ENCODE peak calls at places on chromosomes 2 and 18, in ten cellular contexts. A is activated T-cell treated with anti-CD3 and anti-CD28 coated beads, Interleukin-2, amount 50 U/mL, for 1 hour; J is HS-5; H is neural crest cell; C is iris pigment epithelial cell; W is T-helper 22 cell; G is Right ventricle myocardium inferior; N is NCI-H446 treated with DMSO at 0.1 percent for 48 hours; I is stimulated activated CD8-positive, alpha-beta memory T cell treated with anti-CD3 and anti-CD28 coated beads, Interleukin-15, amount 100 ng/mL, for 24 hours; F is endothelial cell. U is an unnamed sample.
A peak's percentile ranks its signal among the peaks of the same experiment; 100 is the strongest.

GRCh38 chr2:231940795-231941194 is 14.6 kb upstream of the NPPC start:
- DNase-seq in A (no peak), J (no peak), H (no peak), C (no peak), W (no peak), G (no peak), N (no peak), I (no peak), F (no peak), U (no peak)

GRCh38 chr2:220696280-220696669 is 875.8 kb downstream of the EPHA4 start:
- DNase-seq in A (no peak), J (no peak), H (no peak), C (no peak), W (no peak), G (no peak), N (no peak), I (no peak), F (no peak), U (no peak)

GRCh38 chr2:224579411-224579810 is 5.8 kb downstream of the CUL3 start:
- DNase-seq in A (no peak), J (no peak), H (no peak), C (peak; percentile 41), W (no peak), G (no peak), N (no peak), I (no peak), F (no peak), U (no peak)

GRCh38 chr2:235497096-235497495 is 3.3 kb downstream of the AGAP1 start:
- DNase-seq in A (no peak), J (no peak), H (no peak), C (no peak), W (no peak), G (no peak), N (no peak), I (no peak), F (no peak), U (no peak)

GRCh38 chr2:69686855-69687254 is 43.3 kb upstream of the AAK1 start:
- DNase-seq in A (no peak), J (no peak), H (no peak), C (no peak), W (no peak), G (no peak), N (no peak), I (no peak), F (no peak), U (no peak)

GRCh38 chr18:24982831-24983230 is 369.1 kb downstream of the ZNF521 start:
- DNase-seq in A (no peak), J (no peak), H (no peak), C (peak; percentile 8), W (no peak), G (no peak), N (no peak), I (no peak), F (no peak), U (no peak)

GRCh38 chr2:179253226-179253625 is 11.4 kb downstream of the SESTD1 start:
- DNase-seq in A (no peak), J (no peak), H (no peak), C (no peak), W (no peak), G (no peak), N (no peak), I (no peak), F (no peak), U (no peak)

GRCh38 chr18:75405341-75405740 is 22.2 kb downstream of the SMIM21 start:
- DNase-seq in A (no peak), J (no peak), H (no peak), C (no peak), W (no peak), G (no peak), N (no peak), I (no peak), F (no peak), U (no peak)

GRCh38 chr2:238585836-238586821 is 159.4 kb downstream of the ASB1 start:
- DNase-seq in A (no peak), J (no peak), H (peak; percentile 25), C (no peak), W (no peak), G (no peak), N (no peak), I (no peak), F (no peak), U (no peak)

GRCh38 chr2:216107760-216108159 is 1.4 kb upstream of the XRCC5 start:
- DNase-seq in A (no peak), J (no peak), H (peak; percentile 47), C (no peak), W (no peak), G (no peak), N (no peak), I (no peak), F (peak; percentile 10), U (no peak)

GRCh38 chr2:824954-825353 is 125.7 kb upstream of the SNTG2 start:
- DNase-seq in A (no peak), J (no peak), H (no peak), C (no peak), W (no peak), G (no peak), N (no peak), I (no peak), F (no peak), U (no peak)

GRCh38 chr2:227125506-227125905 is 38.5 kb downstream of the COL4A4 start:
- DNase-seq in A (no peak), J (no peak), H (peak; percentile 28), C (peak; percentile 18), W (no peak), G (no peak), N (no peak), I (no peak), F (peak; percentile 20), U (no peak)

GRCh38 chr2:128424406-128424805 is 105.7 kb upstream of the HS6ST1 start:
- DNase-seq in A (no peak), J (no peak), H (no peak), C (no peak), W (no peak), G (no peak), N (no peak), I (no peak), F (no peak), U (no peak)

GRCh38 chr2:16191431-16192200 is 251.3 kb downstream of the MYCN start:
- DNase-seq in A (no peak), J (no peak), H (no peak), C (no peak), W (no peak), G (no peak), N (no peak), I (no peak), F (no peak), U (no peak)

GRCh38 chr2:229164545-229165249 is 106.4 kb downstream of the PID1 start:
- DNase-seq in A (no peak), J (no peak), H (no peak), C (peak; percentile 48), W (no peak), G (no peak), N (no peak), I (no peak), F (no peak), U (no peak)

GRCh38 chr2:105248316-105249070 is 7.0 kb downstream of the GPR45 start:
- DNase-seq in A (no peak), J (no peak), H (no peak), C (no peak), W (no peak), G (no peak), N (no peak), I (no peak), F (no peak), U (no peak)

GRCh38 chr2:88097891-88098557 is 29.8 kb downstream of the FABP1 start:
- DNase-seq in A (no peak), J (no peak), H (no peak), C (no peak), W (no peak), G (no peak), N (no peak), I (no peak), F (no peak), U (no peak)

GRCh38 chr2:105510761-105511669 is 112.2 kb upstream of the FHL2 start:
- DNase-seq in A (no peak), J (no peak), H (no peak), C (peak; percentile 86), W (no peak), G (no peak), N (no peak), I (no peak), F (no peak), U (no peak)

GRCh38 chr18:45874501-45875184 is 49.2 kb downstream of the SIGLEC15 start:
- DNase-seq in A (no peak), J (no peak), H (no peak), C (peak; percentile 35), W (peak; percentile 27), G (no peak), N (no peak), I (no peak), F (no peak), U (no peak)

GRCh38 chr18:44725300-44726096 is 44.8 kb downstream of the SETBP1 start:
- DNase-seq in A (peak; percentile 34), J (no peak), H (no peak), C (peak; percentile 54), W (peak; percentile 37), G (no peak), N (no peak), I (no peak), F (no peak), U (no peak)

GRCh38 chr2:86625096-86625495 is 1.4 kb upstream of the RNF103 start:
- DNase-seq in A (no peak), J (no peak), H (no peak), C (no peak), W (no peak), G (no peak), N (no peak), I (no peak), F (no peak), U (no peak)

GRCh38 chr2:106667478-106668077 is 180.4 kb downstream of the CD8B2 start:
- DNase-seq in A (no peak), J (no peak), H (no peak), C (no peak), W (no peak), G (no peak), N (no peak), I (no peak), F (no peak), U (no peak)

GRCh38 chr2:58925676-58926081 is 684.6 kb upstream of the FANCL start:
- DNase-seq in A (no peak), J (no peak), H (no peak), C (peak; percentile 0), W (no peak), G (no peak), N (peak; percentile 88), I (no peak), F (no peak), U (no peak)

GRCh38 chr2:101387151-101387807 is at the start of gene CREG2:
- DNase-seq in A (peak; percentile 69), J (no peak), H (peak; percentile 70), C (peak; percentile 56), W (peak; percentile 39), G (peak; percentile 83), N (no peak), I (peak; percentile 9), F (peak; percentile 81), U (no peak)

GRCh38 chr2:64797881-64798590 is 144.3 kb upstream of the SERTAD2 start:
- DNase-seq in A (no peak), J (no peak), H (no peak), C (peak; percentile 56), W (no peak), G (no peak), N (no peak), I (no peak), F (no peak), U (no peak)

GRCh38 chr2:62217421-62217820 is 21.5 kb downstream of the B3GNT2 start:
- DNase-seq in A (no peak), J (no peak), H (no peak), C (no peak), W (no peak), G (no peak), N (no peak), I (no peak), F (no peak), U (no peak)

U was measured in iPS DF 6.9.